ENCODE peak calls at places on chromosomes 4 and X, in five cellular contexts. C is Calu3, S is mucosa of descending colon, I is foreskin fibroblast, D is GM13977. N is an unnamed sample.

GRCh38 chr4:102388636-102389035 is 43.4 kb upstream of the SLC39A8 start:
- DNase-seq in D (no peak), I (peak), S (no peak), C (no peak), N (no peak)

GRCh38 chr4:110122201-110122600 is 76.2 kb downstream of the ELOVL6 start:
- DNase-seq in I (peak), S (no peak), C (no peak), D (no peak), N (no peak)

GRCh38 chrX:12771445-12772069 is 19.7 kb upstream of the PRPS2 start:
- DNase-seq in C (peak), D (peak), S (peak), I (peak), N (peak)

GRCh38 chr4:48665555-48666186 is 114.4 kb downstream of the FRYL start:
- DNase-seq in C (no peak), S (no peak), D (no peak), I (no peak), N (no peak)

GRCh38 chr4:159417006-159417405 is 314.1 kb downstream of the RAPGEF2 start:
- DNase-seq in C (no peak), D (no peak), S (no peak), I (no peak), N (no peak)

GRCh38 chr4:2803624-2804448 is 11.0 kb downstream of the SH3BP2 start:
- DNase-seq in I (peak), D (no peak), S (peak), C (no peak), N (no peak)

GRCh38 chrX:96682516-96682915 is 2.1 kb upstream of the DIAPH2 start:
- DNase-seq in I (no peak), S (no peak), C (no peak), D (no peak), N (no peak)

GRCh38 chrX:102063445-102064074 is 61.9 kb upstream of the TCEAL2 start:
- DNase-seq in C (no peak), I (no peak), S (no peak), D (no peak), N (no peak)

GRCh38 chrX:93673869-93674271 is at the start of gene FAM133A:
- DNase-seq in C (no peak), D (no peak), S (no peak), I (no peak), N (no peak)

GRCh38 chr4:40763228-40763716 is 13.5 kb downstream of the NSUN7 start:
- DNase-seq in I (peak), D (peak), S (no peak), C (no peak), N (peak)

GRCh38 chrX:53678667-53679066 is 7.9 kb downstream of the HUWE1 start:
- DNase-seq in S (no peak), I (no peak), D (no peak), C (no peak), N (peak)

GRCh38 chrX:71320126-71320525 is 18.6 kb downstream of the ITGB1BP2 start:
- DNase-seq in S (no peak), I (no peak), D (no peak), C (no peak), N (no peak)

GRCh38 chr4:31194823-31195222 is 474.7 kb downstream of the PCDH7 start:
- DNase-seq in C (no peak), I (no peak), S (no peak), D (no peak), N (no peak)

GRCh38 chrX:3712870-3713224 is 602 bp downstream of the PRKX start:
- DNase-seq in C (no peak), D (no peak), S (peak), I (no peak), N (no peak)

GRCh38 chr4:153448003-153448731 is 18.0 kb upstream of the TMEM131L start:
- DNase-seq in D (no peak), I (peak), C (no peak), S (no peak), N (no peak)

GRCh38 chr4:88831063-88831462 is 133.4 kb upstream of the NAP1L5 start:
- DNase-seq in I (no peak), S (no peak), D (no peak), C (no peak), N (no peak)

GRCh38 chrX:402857-403256 is 16.1 kb upstream of the PPP2R3B start:
- DNase-seq in C (no peak), I (no peak), S (no peak), D (no peak), N (no peak)

GRCh38 chr4:7876096-7876993 is 63.3 kb downstream of the AFAP1 start:
- DNase-seq in S (no peak), D (peak), I (peak), C (no peak), N (peak)

GRCh38 chr4:35125995-35126712 is 1118.2 kb downstream of the ARAP2 start:
- DNase-seq in I (peak), C (no peak), S (no peak), D (no peak), N (no peak)

GRCh38 chrX:40063555-40063954 is 34.2 kb downstream of the BCOR start:
- DNase-seq in I (no peak), S (no peak), D (no peak), C (no peak), N (no peak)

GRCh38 chr4:171067422-171067821 is 745.8 kb upstream of the GALNTL6 start:
- DNase-seq in C (no peak), D (no peak), I (no peak), S (no peak), N (peak)
- TF ChIP-seq CTCF in C (no peak), D (no peak), I (no peak), S (no peak), N (no peak)

GRCh38 chrX:63934160-63934559 is 149.1 kb upstream of the ARHGEF9 start:
- DNase-seq in S (no peak), D (no peak), I (no peak), C (no peak), N (no peak)

GRCh38 chrX:63932907-63933306 is 147.9 kb upstream of the ARHGEF9 start:
- DNase-seq in I (no peak), S (no peak), D (no peak), C (no peak), N (no peak)

GRCh38 chrX:63929608-63930007 is 144.6 kb upstream of the ARHGEF9 start:
- DNase-seq in D (no peak), I (no peak), S (no peak), C (no peak), N (no peak)

GRCh38 chrX:63930140-63930539 is 145.1 kb upstream of the ARHGEF9 start:
- DNase-seq in S (no peak), I (peak), C (no peak), D (no peak), N (no peak)

DNA sequence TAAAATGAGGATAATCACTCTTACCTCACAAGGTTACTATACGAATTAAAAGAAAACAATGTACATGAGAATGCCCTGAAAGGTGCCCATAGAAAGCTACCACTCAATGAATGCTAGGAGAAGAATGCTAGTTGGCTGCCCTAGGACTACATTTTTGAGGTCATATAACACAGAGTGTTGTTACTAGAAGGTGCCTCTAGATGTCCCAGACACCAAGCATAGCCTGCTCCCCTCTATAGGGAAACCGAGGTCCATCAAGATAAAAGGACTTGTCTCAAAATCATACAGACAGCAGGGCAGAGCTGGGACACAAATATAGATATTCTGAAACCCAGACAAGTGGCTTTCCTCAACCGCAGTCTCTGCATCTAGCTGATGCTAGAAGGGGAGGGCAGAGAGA is 147.0 kb upstream of the ARHGEF9 start:
- DNase-seq in C (no peak), S (no peak), I (no peak), D (no peak), N (no peak)
- TF ChIP-seq CTCF in C (no peak), S (no peak), I (no peak), D (no peak), N (no peak)

GRCh38 chrX:72568406-72569092 is 4.1 kb downstream of the HDAC8 start:
- DNase-seq in S (no peak), D (no peak), I (peak), C (no peak), N (no peak)

GRCh38 chrX:72576161-72576896 is 3.7 kb upstream of the HDAC8 start:
- DNase-seq in S (no peak), I (peak), D (no peak), C (no peak), N (no peak)

GRCh38 chrX:72572248-72573157 is at the start of gene HDAC8:
- DNase-seq in D (peak), S (peak), I (peak), C (peak), N (peak)

GRCh38 chrX:72569786-72570185 is 2.9 kb downstream of the HDAC8 start:
- DNase-seq in C (no peak), I (peak), D (no peak), S (no peak), N (no peak)

GRCh38 chrX:72573158-72573511 is 492 bp upstream of the HDAC8 start:
- DNase-seq in D (no peak), S (no peak), I (no peak), C (no peak), N (no peak)
- TF ChIP-seq CTCF in D (no peak), S (no peak), I (no peak), C (no peak), N (no peak)

GRCh38 chr4:185654965-185655554 is 119.8 kb upstream of the PDLIM3 start:
- DNase-seq in S (no peak), C (no peak), I (no peak), D (no peak), N (no peak)

GRCh38 chr4:185657699-185658098 is 122.4 kb upstream of the PDLIM3 start:
- DNase-seq in S (no peak), I (no peak), D (no peak), C (no peak), N (no peak)

GRCh38 chr4:185657191-185657590 is 121.9 kb upstream of the PDLIM3 start:
- DNase-seq in S (no peak), I (no peak), D (no peak), C (no peak), N (no peak)

GRCh38 chr4:185654311-185654710 is 119.0 kb upstream of the PDLIM3 start:
- DNase-seq in I (no peak), D (no peak), C (no peak), S (no peak), N (no peak)

GRCh38 chr4:185656467-185656890 is 121.2 kb upstream of the PDLIM3 start:
- DNase-seq in I (peak), C (no peak), S (no peak), D (no peak), N (no peak)
- TF ChIP-seq CTCF in I (peak), C (no peak), S (no peak), D (no peak), N (no peak)

GRCh38 chr4:188246488-188246887 is 107.2 kb downstream of the TRIML1 start:
- DNase-seq in C (no peak), S (no peak), I (no peak), D (no peak), N (no peak)
- TF ChIP-seq CTCF in C (no peak), S (no peak), I (no peak), D (no peak), N (no peak)